ENCODE peak calls at places on chromosome 18, in five cellular contexts. Y is T-cell, A is AG04450, C is left colon, Q is EL. J is an unnamed sample.

GRCh38 chr18:8841781-8842485 is 136.6 kb downstream of the MTCL1 start:
- DNase-seq in Q (peak; percentile 53), Y (no peak), C (no peak), A (no peak), J (no peak)

GRCh38 chr18:42414756-42415454 is 459.9 kb downstream of the PIK3C3 start:
- DNase-seq in Q (no peak), A (no peak), Y (no peak), C (no peak), J (no peak)

GRCh38 chr18:25686960-25687520 is 335.1 kb upstream of the ZNF521 start:
- DNase-seq in C (no peak), Q (no peak), Y (no peak), A (no peak), J (no peak)

GRCh38 chr18:73980289-73980979 is 167.2 kb downstream of the FBXO15 start:
- DNase-seq in Y (no peak), Q (peak; percentile 38), A (no peak), C (no peak), J (no peak)

GRCh38 chr18:49813321-49814146 is at the start of gene ACAA2:
- DNase-seq in A (peak; percentile 50), C (peak; percentile 87), Y (peak; percentile 62), Q (peak; percentile 89), J (peak; percentile 82)

GRCh38 chr18:7566244-7566586 is 901 bp upstream of the PTPRM start:
- DNase-seq in A (no peak), C (no peak), Q (no peak), Y (no peak), J (no peak)

GRCh38 chr18:78080761-78081160 is 831.1 kb downstream of the GALR1 start:
- DNase-seq in A (no peak), Q (no peak), C (no peak), Y (no peak), J (no peak)

GRCh38 chr18:7945882-7946281 is 378.8 kb downstream of the PTPRM start:
- DNase-seq in Y (no peak), A (peak; percentile 87), C (no peak), Q (peak; percentile 96), J (no peak)

GRCh38 chr18:50879302-50880107 is 587 bp downstream of the ME2 start:
- DNase-seq in C (peak; percentile 31), Y (peak; percentile 29), A (no peak), Q (peak; percentile 53), J (no peak)

J was measured in gastrocnemius medialis.